ENCODE peak calls at places on chromosomes 6 and 20, in five cellular contexts. G is mesothelial cell of epicardium, Q is GM23338, Y is dorsolateral prefrontal cortex, I is WTC11. P is an unnamed sample.
A peak's percentile ranks its signal among the peaks of the same experiment; 100 is the strongest.

GRCh38 chr6:99432877-99433276 is 7.8 kb upstream of the PNISR start:
- DNase-seq in Q (no peak), I (no peak), Y (no peak), G (no peak), P (no peak)

GRCh38 chr6:140736227-140736626 is 1361.8 kb upstream of the CITED2 start:
- DNase-seq in Y (no peak), I (no peak), G (no peak), Q (no peak), P (no peak)

GRCh38 chr20:544153-544725 is 649 bp upstream of the CSNK2A1 start:
- DNase-seq in G (no peak), I (no peak), Q (no peak), Y (no peak), P (no peak)

GRCh38 chr20:32570401-32571190 is 14.5 kb downstream of the NOL4L start:
- DNase-seq in Y (no peak), Q (peak; percentile 56), I (no peak), G (no peak), P (no peak)

GRCh38 chr6:38047562-38047961 is 228.0 kb downstream of the ZFAND3 start:
- DNase-seq in Q (no peak), I (no peak), G (no peak), Y (no peak), P (no peak)

GRCh38 chr6:114315841-114316595 is 26.8 kb downstream of the HS3ST5 start:
- DNase-seq in I (no peak), Y (no peak), G (no peak), Q (no peak), P (no peak)

GRCh38 chr6:12602342-12602741 is 114.2 kb upstream of the PHACTR1 start:
- DNase-seq in Q (no peak), G (no peak), Y (no peak), I (no peak), P (no peak)

GRCh38 chr20:54156522-54156921 is 17.3 kb downstream of the CYP24A1 start:
- DNase-seq in Q (no peak), Y (no peak), I (no peak), G (no peak), P (no peak)

GRCh38 chr6:139577991-139578604 is 203.7 kb upstream of the CITED2 start:
- DNase-seq in G (no peak), Q (no peak), Y (no peak), I (no peak), P (no peak)

GRCh38 chr6:111765681-111766523 is 107.3 kb downstream of the FYN start:
- DNase-seq in Y (no peak), G (no peak), Q (no peak), I (no peak), P (no peak)

GRCh38 chr20:59004763-59005522 is 2.1 kb downstream of the CTSZ start:
- DNase-seq in Y (no peak), G (no peak), I (no peak), Q (no peak), P (peak; percentile 90)

GRCh38 chr6:91167846-91168245 is 581.0 kb upstream of the MAP3K7 start:
- DNase-seq in Q (no peak), I (no peak), Y (no peak), G (no peak), P (no peak)

GRCh38 chr20:4813839-4814695 is 92.4 kb downstream of the PRND start:
- DNase-seq in Y (no peak), G (no peak), Q (peak; percentile 51), I (no peak), P (peak; percentile 77)

GRCh38 chr6:14674867-14675648 is 557.5 kb downstream of the CD83 start:
- DNase-seq in I (no peak), Q (no peak), G (no peak), Y (no peak), P (no peak)

GRCh38 chr6:16080204-16080603 is 48.7 kb upstream of the MYLIP start:
- DNase-seq in Y (no peak), I (no peak), G (no peak), Q (no peak), P (no peak)

GRCh38 chr6:109460161-109460830 is 4.7 kb upstream of the MICAL1 start:
- DNase-seq in G (no peak), I (no peak), Y (no peak), Q (no peak), P (no peak)

GRCh38 chr6:17212541-17213371 is 68.4 kb upstream of the RBM24 start:
- DNase-seq in I (no peak), Q (no peak), G (no peak), Y (no peak), P (no peak)

GRCh38 chr6:129753422-129753821 is 43.4 kb upstream of the ARHGAP18 start:
- DNase-seq in Y (no peak), G (no peak), Q (no peak), I (no peak), P (no peak)

GRCh38 chr6:31578461-31579118 is 3.2 kb downstream of the TNF start:
- DNase-seq in G (no peak), Q (peak; percentile 75), I (peak; percentile 38), Y (no peak), P (no peak)

GRCh38 chr20:1334761-1335160 is 5.8 kb upstream of the SDCBP2 start:
- DNase-seq in Y (no peak), I (no peak), Q (peak; percentile 36), G (no peak), P (no peak)

GRCh38 chr20:3209946-3210317 is 634 bp downstream of the ITPA start:
- DNase-seq in Q (no peak), G (no peak), I (no peak), Y (no peak), P (no peak)

GRCh38 chr6:148440877-148441453 is 98.3 kb downstream of the SASH1 start:
- DNase-seq in Y (no peak), Q (peak; percentile 42), G (peak; percentile 36), I (no peak), P (no peak)

GRCh38 chr6:129657433-129657832 is 52.5 kb downstream of the ARHGAP18 start:
- DNase-seq in G (no peak), Y (no peak), Q (no peak), I (no peak), P (no peak)

GRCh38 chr6:134063966-134064445 is 11.6 kb upstream of the SLC2A12 start:
- DNase-seq in G (no peak), Q (peak; percentile 79), Y (no peak), I (peak; percentile 36), P (no peak)

GRCh38 chr20:1882026-1882425 is 13.2 kb upstream of the SIRPA start:
- DNase-seq in Y (no peak), G (no peak), Q (no peak), I (no peak), P (no peak)

GRCh38 chr6:11815231-11815630 is 36.6 kb upstream of the ADTRP start:
- DNase-seq in Y (no peak), I (no peak), G (no peak), Q (no peak), P (no peak)

GRCh38 chr20:59958626-59959025 is 403 bp downstream of the CDH26 start:
- DNase-seq in Q (peak; percentile 43), G (no peak), I (peak; percentile 40), Y (no peak), P (no peak)

GRCh38 chr6:76250666-76251065 is 178.2 kb upstream of the IMPG1 start:
- DNase-seq in I (no peak), Q (no peak), G (no peak), Y (no peak), P (no peak)

GRCh38 chr20:63895886-63896135 is 885 bp downstream of the DNAJC5 start:
- DNase-seq in G (no peak), Q (no peak), I (no peak), Y (no peak), P (no peak)

GRCh38 chr20:3255728-3256127 is 16.7 kb upstream of the SLC4A11 start:
- DNase-seq in G (no peak), I (no peak), Q (no peak), Y (no peak), P (no peak)

DNA sequence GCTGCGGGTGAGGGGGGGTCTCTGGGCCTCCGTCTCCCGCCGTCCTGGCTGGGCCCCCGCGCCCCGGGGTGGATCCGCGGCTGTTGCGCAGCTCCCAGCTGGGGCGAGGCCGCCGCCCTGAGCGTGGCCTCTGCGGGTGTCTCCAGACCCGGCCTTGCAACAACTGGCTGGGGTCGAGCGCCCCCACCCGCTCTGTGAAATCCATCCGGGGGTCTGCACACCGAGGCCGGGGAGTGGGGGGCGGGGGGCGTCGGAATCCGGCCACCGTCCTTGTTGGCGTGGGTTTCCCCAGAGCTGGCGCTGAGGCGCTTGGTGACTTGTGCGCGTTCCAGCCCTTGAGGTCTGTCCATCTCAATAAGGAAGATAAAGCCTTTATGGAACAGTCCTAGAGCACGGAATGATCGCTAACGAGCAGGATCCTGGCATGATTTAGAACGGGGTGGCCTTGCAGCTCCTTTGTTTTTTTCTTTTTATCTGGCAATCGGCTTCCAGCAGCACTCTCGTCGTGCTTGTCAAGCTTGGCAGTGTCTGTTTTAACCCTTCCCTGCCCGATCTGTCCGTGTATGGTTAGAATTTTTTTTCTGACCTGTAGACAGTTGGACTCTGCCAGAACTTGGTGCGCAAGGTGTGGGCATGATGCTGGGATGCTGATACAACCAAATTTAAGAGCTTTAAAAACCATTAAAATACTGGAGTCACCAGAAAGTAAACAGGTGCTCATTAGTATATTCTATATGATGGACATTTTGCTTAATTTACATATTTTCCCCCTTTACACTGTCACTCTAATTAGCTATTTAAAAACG is 675 bp downstream of the DSTN start:
- DNase-seq in Y (peak; percentile 32), Q (peak; percentile 69), G (no peak), I (peak; percentile 44), P (no peak)
- TF ChIP-seq CTCF in Y (no peak), Q (no peak), G (no peak), I (no peak), P (no peak)

DNA sequence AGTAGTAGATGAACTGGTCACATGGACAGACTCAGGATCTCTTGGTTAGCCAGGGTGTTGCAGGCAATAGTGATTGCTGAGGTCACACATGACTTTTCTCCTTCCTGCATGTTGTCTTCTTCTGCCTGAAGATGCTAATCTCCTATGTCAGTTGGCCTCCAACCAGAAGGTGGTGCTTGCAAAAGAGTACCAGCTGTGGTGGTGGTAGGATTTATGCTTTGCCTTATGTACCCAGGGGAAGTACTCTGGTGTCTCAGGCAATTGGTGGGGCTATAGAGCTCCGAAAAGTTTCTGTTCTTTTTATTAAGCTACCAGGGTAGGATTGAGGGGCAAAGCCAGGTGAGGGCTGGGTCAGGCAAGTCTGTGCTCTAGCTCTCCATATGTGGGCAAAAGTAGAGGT is 98.5 kb downstream of the CARMIL1 start:
- DNase-seq in G (no peak), I (no peak), Y (no peak), Q (no peak), P (no peak)
- TF ChIP-seq CTCF in G (no peak), I (no peak), Y (no peak), Q (no peak), P (no peak)

GRCh38 chr6:41713650-41714291 is 21.6 kb downstream of the TFEB start:
- DNase-seq in Y (no peak), Q (no peak), I (no peak), G (no peak), P (no peak)

GRCh38 chr6:41714556-41715273 is 20.7 kb downstream of the TFEB start:
- DNase-seq in I (no peak), G (no peak), Q (no peak), Y (no peak), P (no peak)

GRCh38 chr6:41713161-41713649 is 22.2 kb downstream of the TFEB start:
- DNase-seq in G (no peak), Y (peak; percentile 61), I (no peak), Q (no peak), P (no peak)

GRCh38 chr6:41711323-41712038 is 23.9 kb downstream of the TFEB start:
- DNase-seq in Y (no peak), Q (no peak), I (no peak), G (no peak), P (no peak)

GRCh38 chr6:41712651-41713103 is 22.7 kb downstream of the TFEB start:
- DNase-seq in I (no peak), Y (peak; percentile 87), Q (no peak), G (no peak), P (no peak)
- TF ChIP-seq CTCF in I (no peak), Y (no peak), Q (no peak), G (no peak), P (no peak)

GRCh38 chr20:62805711-62806382 is 1.2 kb downstream of the OGFR start:
- DNase-seq in G (no peak), Y (no peak), Q (no peak), I (no peak), P (peak; percentile 87)
- TF ChIP-seq CTCF in G (no peak), Y (no peak), Q (no peak), I (no peak), P (no peak)